ENCODE peak calls at places on chromosome 9, in four cellular contexts. One of them, this sample, is unnamed.

GRCh38 chr9:128026255-128027165 is 40.6 kb downstream of the NAIF1 start:
- DNase-seq in adrenal gland: no peak
- DNase-seq in fibroblast of lung: no peak
- DNase-seq in heart right ventricle: no peak
- DNase-seq in this sample: no peak

GRCh38 chr9:96172797-96173196 is 129.2 kb downstream of the HSD17B3 start:
- DNase-seq in adrenal gland: no peak
- DNase-seq in fibroblast of lung: no peak
- DNase-seq in heart right ventricle: no peak
- DNase-seq in this sample: peak

GRCh38 chr9:127445851-127446719 is 5.1 kb downstream of the RPL12 start:
- DNase-seq in adrenal gland: no peak
- DNase-seq in fibroblast of lung: peak
- DNase-seq in heart right ventricle: no peak
- DNase-seq in this sample: no peak

GRCh38 chr9:123954921-123955320 is 25.0 kb upstream of the DENND1A start:
- DNase-seq in adrenal gland: no peak
- DNase-seq in fibroblast of lung: peak
- DNase-seq in heart right ventricle: no peak
- DNase-seq in this sample: no peak

GRCh38 chr9:13410566-13411031 is 131.1 kb upstream of the MPDZ start:
- DNase-seq in adrenal gland: no peak
- DNase-seq in fibroblast of lung: no peak
- DNase-seq in heart right ventricle: no peak
- DNase-seq in this sample: peak

GRCh38 chr9:89515416-89515815 is 17.5 kb upstream of the SEMA4D start:
- DNase-seq in adrenal gland: peak
- DNase-seq in fibroblast of lung: no peak
- DNase-seq in heart right ventricle: no peak
- DNase-seq in this sample: no peak

GRCh38 chr9:38700695-38701094 is 19.2 kb downstream of the FAM240B start:
- DNase-seq in adrenal gland: peak
- DNase-seq in fibroblast of lung: peak
- DNase-seq in heart right ventricle: no peak
- DNase-seq in this sample: peak

GRCh38 chr9:104864675-104865104 is 63.3 kb downstream of the ABCA1 start:
- DNase-seq in adrenal gland: no peak
- DNase-seq in fibroblast of lung: peak
- DNase-seq in heart right ventricle: no peak
- DNase-seq in this sample: no peak

GRCh38 chr9:34431661-34432060 is 26.7 kb downstream of the FAM219A start:
- DNase-seq in adrenal gland: no peak
- DNase-seq in fibroblast of lung: no peak
- DNase-seq in heart right ventricle: no peak
- DNase-seq in this sample: no peak

DNA sequence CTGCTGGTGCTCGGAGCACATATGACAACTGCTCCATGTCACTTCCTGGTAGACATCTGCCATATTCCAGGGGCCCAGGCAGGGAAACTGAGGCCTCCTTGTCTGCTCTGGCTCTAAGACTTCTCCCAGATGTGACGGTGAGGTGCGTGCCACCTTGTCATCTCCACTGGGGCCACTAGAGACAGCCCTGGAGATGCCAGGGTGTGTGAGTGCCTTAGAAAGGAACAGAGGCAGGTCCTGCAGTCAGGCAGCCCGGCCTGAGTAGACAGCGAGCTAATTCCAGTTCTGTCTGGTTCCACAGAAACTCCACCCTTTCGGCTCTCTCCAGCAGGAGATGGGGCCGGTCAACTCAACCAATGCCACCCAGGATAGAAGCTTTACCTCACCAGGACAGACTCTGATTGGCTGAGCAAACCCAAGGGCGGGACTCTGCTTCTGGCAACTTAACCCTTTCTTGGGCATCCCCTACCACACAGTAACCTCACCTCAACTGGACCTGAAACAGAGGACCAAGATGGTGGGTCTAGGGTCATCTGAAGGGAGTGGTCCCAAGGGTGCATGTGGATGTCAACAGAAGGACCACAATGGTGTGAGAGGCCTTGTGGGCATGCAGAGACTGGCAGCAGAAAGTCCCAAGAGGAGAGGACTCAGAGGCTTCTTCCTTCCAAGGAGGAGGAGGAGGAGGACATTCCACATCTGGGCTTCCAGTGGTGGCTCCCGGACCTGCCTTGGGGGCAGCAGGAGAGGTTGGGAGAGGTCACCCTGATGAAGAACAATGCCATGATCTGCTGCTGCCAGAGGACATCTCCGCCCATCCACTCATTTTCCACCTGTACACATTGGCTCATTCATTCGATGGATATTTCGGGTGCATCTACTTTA is 77.7 kb downstream of the RGS3 start:
- DNase-seq in adrenal gland: peak
- DNase-seq in fibroblast of lung: peak
- DNase-seq in heart right ventricle: peak
- DNase-seq in this sample: no peak
- H3K27ac ChIP-seq in adrenal gland: peak
- H3K27ac ChIP-seq in fibroblast of lung: no peak
- H3K27ac ChIP-seq in heart right ventricle: peak
- H3K27ac ChIP-seq in this sample: no peak

GRCh38 chr9:75448955-75449354 is 360.6 kb downstream of the OSTF1 start:
- DNase-seq in adrenal gland: no peak
- DNase-seq in fibroblast of lung: no peak
- DNase-seq in heart right ventricle: no peak
- DNase-seq in this sample: no peak

GRCh38 chr9:75448281-75448680 is 360.0 kb downstream of the OSTF1 start:
- DNase-seq in adrenal gland: no peak
- DNase-seq in fibroblast of lung: no peak
- DNase-seq in heart right ventricle: no peak
- DNase-seq in this sample: no peak

GRCh38 chr9:75452512-75452911 is 364.2 kb downstream of the OSTF1 start:
- DNase-seq in adrenal gland: no peak
- DNase-seq in fibroblast of lung: no peak
- DNase-seq in heart right ventricle: no peak
- DNase-seq in this sample: no peak

GRCh38 chr9:75451505-75451904 is 363.2 kb downstream of the OSTF1 start:
- DNase-seq in adrenal gland: no peak
- DNase-seq in fibroblast of lung: no peak
- DNase-seq in heart right ventricle: no peak
- DNase-seq in this sample: no peak

DNA sequence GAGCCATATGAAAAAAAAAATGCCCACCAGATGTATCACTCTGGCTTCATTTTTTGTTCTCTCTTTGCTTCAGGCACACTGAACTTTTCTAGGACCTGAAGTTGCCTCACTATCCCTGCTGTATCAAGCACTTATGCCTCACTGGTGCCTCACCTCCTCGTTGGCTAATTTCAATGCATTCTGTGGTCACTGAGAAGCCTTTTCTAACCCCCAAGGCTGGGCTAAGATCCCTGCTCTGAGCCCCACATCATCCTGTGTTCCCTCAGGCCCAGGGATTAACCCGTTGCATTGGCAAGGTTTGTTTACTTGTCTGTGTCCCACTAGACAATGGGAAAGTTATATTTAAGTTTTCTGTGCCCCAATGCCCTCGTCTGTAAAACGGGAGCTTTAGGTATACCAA is 362.7 kb downstream of the OSTF1 start:
- DNase-seq in adrenal gland: no peak
- DNase-seq in fibroblast of lung: no peak
- DNase-seq in heart right ventricle: no peak
- DNase-seq in this sample: no peak
- H3K27ac ChIP-seq in adrenal gland: no peak
- H3K27ac ChIP-seq in fibroblast of lung: no peak
- H3K27ac ChIP-seq in heart right ventricle: no peak
- H3K27ac ChIP-seq in this sample: no peak

GRCh38 chr9:35508069-35508468 is 18.2 kb downstream of the RUSC2 start:
- DNase-seq in adrenal gland: no peak
- DNase-seq in fibroblast of lung: no peak
- DNase-seq in heart right ventricle: no peak
- DNase-seq in this sample: no peak
- H3K27ac ChIP-seq in adrenal gland: no peak
- H3K27ac ChIP-seq in fibroblast of lung: no peak
- H3K27ac ChIP-seq in heart right ventricle: no peak
- H3K27ac ChIP-seq in this sample: no peak

DNA sequence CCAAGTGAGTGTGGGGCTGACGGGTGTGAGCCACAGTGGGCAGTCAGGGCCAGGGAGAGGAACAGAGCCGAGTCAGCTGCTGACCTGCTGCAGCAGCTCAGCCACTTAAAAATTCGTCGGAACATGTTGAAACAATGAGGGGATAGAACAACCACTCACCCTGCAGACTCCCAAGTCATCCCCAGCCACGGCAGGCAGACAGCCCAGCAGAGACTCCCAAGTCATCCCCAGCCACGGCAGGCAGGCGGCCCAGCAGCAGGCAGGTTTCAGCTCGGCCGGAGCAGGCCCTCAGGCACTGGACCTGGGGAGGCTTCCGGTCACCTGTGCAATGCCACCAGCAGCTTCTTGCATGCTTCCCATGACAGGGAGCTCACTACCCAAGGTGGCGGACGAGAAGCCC is 108.8 kb downstream of the VAV2 start:
- DNase-seq in adrenal gland: no peak
- DNase-seq in fibroblast of lung: no peak
- DNase-seq in heart right ventricle: no peak
- DNase-seq in this sample: peak
- H3K27ac ChIP-seq in adrenal gland: peak
- H3K27ac ChIP-seq in fibroblast of lung: no peak
- H3K27ac ChIP-seq in heart right ventricle: no peak
- H3K27ac ChIP-seq in this sample: peak

GRCh38 chr9:84669293-84670105 is at the start of gene NTRK2:
- DNase-seq in adrenal gland: no peak
- DNase-seq in fibroblast of lung: peak
- DNase-seq in heart right ventricle: peak
- DNase-seq in this sample: no peak

GRCh38 chr9:84668204-84669007 is 1.1 kb upstream of the NTRK2 start:
- DNase-seq in adrenal gland: peak
- DNase-seq in fibroblast of lung: peak
- DNase-seq in heart right ventricle: peak
- DNase-seq in this sample: no peak

GRCh38 chr9:84667571-84668203 is 1.8 kb upstream of the NTRK2 start:
- DNase-seq in adrenal gland: no peak
- DNase-seq in fibroblast of lung: peak
- DNase-seq in heart right ventricle: peak
- DNase-seq in this sample: no peak

GRCh38 chr9:84670106-84670800 is 724 bp downstream of the NTRK2 start:
- DNase-seq in adrenal gland: no peak
- DNase-seq in fibroblast of lung: no peak
- DNase-seq in heart right ventricle: no peak
- DNase-seq in this sample: no peak

DNA sequence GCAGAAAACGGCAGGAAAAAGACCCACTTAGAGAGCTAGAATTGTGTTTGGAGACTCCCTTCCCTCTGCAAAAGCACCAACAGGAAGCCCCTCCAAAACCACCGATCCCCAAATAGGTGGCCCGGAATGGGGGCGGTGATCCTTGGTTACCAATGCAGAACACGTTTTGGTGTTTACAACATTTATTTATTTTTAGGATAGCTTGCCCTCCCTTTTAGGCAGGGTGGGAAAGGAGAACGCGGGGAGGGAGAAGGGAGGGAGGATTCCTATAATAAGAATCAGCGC is 579 bp upstream of the NTRK2 start:
- DNase-seq in adrenal gland: no peak
- DNase-seq in fibroblast of lung: no peak
- DNase-seq in heart right ventricle: no peak
- DNase-seq in this sample: no peak
- H3K27ac ChIP-seq in adrenal gland: no peak
- H3K27ac ChIP-seq in fibroblast of lung: no peak
- H3K27ac ChIP-seq in heart right ventricle: peak
- H3K27ac ChIP-seq in this sample: no peak

DNA sequence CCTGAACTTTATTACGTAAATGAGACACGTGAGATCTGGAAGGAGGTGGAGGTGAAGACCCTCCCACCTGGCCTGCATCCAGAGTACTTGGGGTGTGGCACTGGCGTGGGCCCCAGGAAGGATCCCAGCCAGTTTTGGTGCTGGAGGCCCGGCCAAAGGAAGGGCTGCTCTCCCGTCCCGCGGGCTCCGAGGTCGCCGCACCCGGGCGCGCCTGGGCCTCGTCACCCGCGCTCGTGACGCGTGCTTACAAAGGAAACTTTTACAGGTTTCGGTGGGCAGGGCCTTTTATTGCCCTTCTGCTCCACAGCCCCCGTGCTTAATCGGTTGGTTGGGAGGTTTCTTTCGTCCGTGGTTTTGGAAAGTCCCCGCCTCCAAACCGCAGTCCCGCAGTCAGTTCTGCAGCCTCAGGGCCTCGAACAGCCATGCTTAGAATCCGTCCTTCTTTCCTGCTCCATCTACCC is 29.2 kb downstream of the CDKN2A start:
- DNase-seq in adrenal gland: peak
- DNase-seq in fibroblast of lung: peak
- DNase-seq in heart right ventricle: no peak
- DNase-seq in this sample: peak
- H3K27ac ChIP-seq in adrenal gland: no peak
- H3K27ac ChIP-seq in fibroblast of lung: no peak
- H3K27ac ChIP-seq in heart right ventricle: no peak
- H3K27ac ChIP-seq in this sample: peak

GRCh38 chr9:136808781-136809158 is 1.0 kb downstream of the RABL6 start:
- DNase-seq in adrenal gland: no peak
- DNase-seq in fibroblast of lung: peak
- DNase-seq in heart right ventricle: no peak
- DNase-seq in this sample: no peak
- H3K27ac ChIP-seq in adrenal gland: peak
- H3K27ac ChIP-seq in fibroblast of lung: peak
- H3K27ac ChIP-seq in heart right ventricle: peak
- H3K27ac ChIP-seq in this sample: peak

This sample was measured in epithelial cell of prostate.